ENCODE peak calls at places on chromosomes 12 and 14, in nine cellular contexts. K is iPS-NIHi11, N is KBM-7, H is astrocyte of the spinal cord, F is Caki2, U is nephron progenitor cell, E is fibroblast of the aortic adventitia, R is NCI-H748 treated with DMSO at 0.1 percent for 48 hours, S is Right ventricle myocardium superior. Q is an unnamed sample.

GRCh38 chr14:24243336-24243836 is 963 bp upstream of the TINF2 start:
- DNase-seq in F (no peak), S (no peak), K (no peak), R (no peak), N (peak), E (no peak), H (no peak), U (no peak), Q (peak)

GRCh38 chr14:74582910-74583581 is 29.0 kb downstream of the LTBP2 start:
- DNase-seq in N (no peak), R (no peak), U (no peak), S (peak), H (no peak), F (no peak), E (peak), K (no peak), Q (no peak)

GRCh38 chr12:75747572-75747995 is 236.2 kb upstream of the KRR1 start:
- DNase-seq in U (no peak), E (peak), R (no peak), H (peak), K (no peak), S (no peak), N (no peak), F (no peak), Q (no peak)

GRCh38 chr14:53882684-53883083 is 73.9 kb downstream of the BMP4 start:
- DNase-seq in U (no peak), F (no peak), K (no peak), S (no peak), H (no peak), R (no peak), N (no peak), E (no peak), Q (no peak)

GRCh38 chr12:117872521-117873169 is 96.1 kb downstream of the KSR2 start:
- DNase-seq in K (no peak), F (no peak), R (no peak), H (no peak), U (no peak), N (no peak), S (no peak), E (peak), Q (no peak)

GRCh38 chr14:99148131-99148530 is 123.9 kb downstream of the BCL11B start:
- DNase-seq in H (no peak), E (no peak), U (no peak), N (no peak), S (no peak), K (no peak), R (no peak), F (no peak), Q (no peak)

GRCh38 chr14:92613008-92613658 is 99.6 kb downstream of the RIN3 start:
- DNase-seq in E (no peak), K (peak), S (peak), H (no peak), N (peak), F (no peak), U (peak), R (peak), Q (peak)

GRCh38 chr14:24382103-24382377 is 14.1 kb downstream of the NFATC4 start:
- DNase-seq in F (no peak), E (no peak), K (no peak), H (no peak), N (no peak), U (no peak), S (no peak), R (no peak), Q (no peak)

GRCh38 chr14:96581902-96582640 is 79.9 kb downstream of the PAPOLA start:
- DNase-seq in F (no peak), K (peak), H (no peak), E (no peak), U (peak), R (no peak), S (no peak), N (no peak), Q (no peak)

GRCh38 chr14:33510991-33511390 is 439.9 kb downstream of the EGLN3 start:
- DNase-seq in E (no peak), F (no peak), R (no peak), S (no peak), N (no peak), H (no peak), U (no peak), K (no peak), Q (no peak)

GRCh38 chr14:78356406-78356805 is 186.2 kb downstream of the NRXN3 start:
- DNase-seq in H (no peak), S (no peak), U (peak), F (no peak), R (no peak), K (peak), E (no peak), N (no peak), Q (no peak)

GRCh38 chr12:89882051-89882450 is 173.4 kb upstream of the ATP2B1 start:
- DNase-seq in K (no peak), E (peak), U (no peak), N (no peak), S (no peak), H (peak), F (no peak), R (no peak), Q (no peak)

GRCh38 chr12:117018276-117018675 is 80.9 kb downstream of the TESC start:
- DNase-seq in F (no peak), K (no peak), E (no peak), S (no peak), R (no peak), H (no peak), U (no peak), N (no peak), Q (no peak)

GRCh38 chr12:42140901-42141300 is 3.8 kb downstream of the GXYLT1 start:
- DNase-seq in U (no peak), R (no peak), E (no peak), F (peak), H (peak), S (no peak), N (no peak), K (peak), Q (no peak)

GRCh38 chr14:73663548-73664212 is 18.9 kb downstream of the DNAL1 start:
- DNase-seq in H (no peak), N (peak), K (no peak), S (no peak), E (no peak), U (no peak), F (peak), R (no peak), Q (no peak)

GRCh38 chr14:52926994-52927393 is 23.9 kb downstream of the FERMT2 start:
- DNase-seq in N (no peak), K (no peak), R (peak), U (no peak), F (no peak), S (no peak), E (peak), H (peak), Q (no peak)

GRCh38 chr14:94773017-94773681 is 3.2 kb upstream of the GSC start:
- DNase-seq in R (no peak), N (no peak), F (no peak), H (no peak), U (peak), S (no peak), E (no peak), K (peak), Q (no peak)

GRCh38 chr14:31962920-31963319 is 114.2 kb upstream of the ARHGAP5 start:
- DNase-seq in H (no peak), F (no peak), N (no peak), U (no peak), S (no peak), E (no peak), R (no peak), K (no peak), Q (no peak)

GRCh38 chr14:32252030-32252670 is 49.1 kb upstream of the RNU6-8 start:
- DNase-seq in S (no peak), E (peak), K (peak), U (peak), R (peak), F (peak), H (peak), N (peak), Q (peak)

GRCh38 chr12:8742501-8742900 is 44.7 kb downstream of the RIMKLB start:
- DNase-seq in N (no peak), E (peak), U (no peak), S (no peak), R (no peak), K (no peak), F (no peak), H (peak), Q (no peak)

GRCh38 chr14:45261209-45261608 is 8.2 kb upstream of the MIS18BP1 start:
- DNase-seq in K (no peak), H (no peak), F (no peak), E (no peak), U (no peak), N (no peak), R (no peak), S (no peak), Q (no peak)

GRCh38 chr14:93006484-93007128 is 83.7 kb downstream of the CHGA start:
- DNase-seq in H (peak), U (no peak), K (no peak), R (no peak), E (peak), S (no peak), N (no peak), F (no peak), Q (peak)

GRCh38 chr14:23326491-23327332 is 5.5 kb downstream of the PABPN1 start:
- DNase-seq in S (no peak), F (no peak), U (no peak), N (no peak), E (no peak), K (no peak), H (no peak), R (no peak), Q (no peak)

GRCh38 chr14:104240426-104241157 is 102.2 kb downstream of the KIF26A start:
- DNase-seq in F (no peak), U (no peak), E (no peak), H (no peak), S (no peak), N (no peak), K (peak), R (peak), Q (peak)

GRCh38 chr14:99946652-99947489 is 118.4 kb upstream of the EVL start:
- DNase-seq in N (peak), E (no peak), S (no peak), K (peak), H (no peak), U (peak), R (peak), F (peak), Q (peak)

GRCh38 chr14:67396381-67396965 is 15.5 kb downstream of the PLEK2 start:
- DNase-seq in K (no peak), S (no peak), F (no peak), E (peak), R (no peak), H (peak), N (no peak), U (no peak), Q (no peak)

GRCh38 chr12:126397071-126397571 is 1331.9 kb downstream of the AACS start:
- DNase-seq in U (no peak), S (peak), K (no peak), R (no peak), N (no peak), E (peak), H (peak), F (no peak), Q (no peak)

GRCh38 chr14:56754966-56755365 is 55.3 kb downstream of the OTX2 start:
- DNase-seq in N (no peak), R (peak), E (no peak), H (no peak), F (no peak), S (no peak), K (no peak), U (no peak), Q (peak)

GRCh38 chr12:48472259-48472658 is at the start of gene ANP32D:
- DNase-seq in K (no peak), E (no peak), S (no peak), H (no peak), F (no peak), N (no peak), R (no peak), U (no peak), Q (no peak)

GRCh38 chr14:93059917-93060545 is 55.7 kb downstream of the ITPK1 start:
- DNase-seq in K (no peak), E (no peak), S (no peak), R (no peak), N (peak), U (peak), H (no peak), F (no peak), Q (no peak)

GRCh38 chr12:131831635-131832041 is 3.4 kb downstream of the MMP17 start:
- DNase-seq in H (no peak), R (no peak), E (peak), K (no peak), S (no peak), N (no peak), F (no peak), U (no peak), Q (peak)

Q was measured in COR-L47.